ENCODE peak calls at places on chromosomes 6 and 20, in eight cellular contexts. X is left ventricle myocardium inferior; F is astrocyte of the cerebellum; Z is stimulated activated CD4-positive, alpha-beta T cell treated with anti-CD3 and anti-CD28 coated beads, Interleukin-1b, Interleukin-23, amount 100 ng/mL, for 4 hours; J is epithelial cell of prostate; M is heart left ventricle; C is activated T-cell treated with anti-CD3 and anti-CD28 coated beads, Interleukin-2, amount 50 U/mL, for 4 hours; D is MM.1S. K is an unnamed sample.

GRCh38 chr6:121319112-121319553 is 15.1 kb downstream of the TBC1D32 start:
- DNase-seq in X (no peak), F (no peak), Z (no peak), J (no peak), M (no peak), C (no peak), D (peak), K (no peak)

GRCh38 chr20:62638680-62639406 is 3.5 kb upstream of the SLCO4A1 start:
- DNase-seq in X (no peak), F (no peak), Z (no peak), J (no peak), M (no peak), C (no peak), D (no peak), K (no peak)

GRCh38 chr20:15742076-15742475 is 831.2 kb downstream of the KIF16B start:
- DNase-seq in X (no peak), F (no peak), Z (no peak), J (no peak), M (no peak), C (no peak), D (no peak), K (no peak)

GRCh38 chr20:57619053-57619831 is 984 bp downstream of the ZBP1 start:
- DNase-seq in X (peak), F (no peak), Z (no peak), J (no peak), M (peak), C (no peak), D (peak), K (no peak)

GRCh38 chr6:157244175-157244574 is 79.1 kb downstream of the TMEM242 start:
- DNase-seq in X (no peak), F (no peak), Z (no peak), J (no peak), M (no peak), C (no peak), D (no peak), K (no peak)

GRCh38 chr6:133441491-133441890 is 200.3 kb downstream of the EYA4 start:
- DNase-seq in X (no peak), F (no peak), Z (no peak), J (peak), M (no peak), C (no peak), D (no peak), K (no peak)

GRCh38 chr20:47493954-47494293 is 7.8 kb upstream of the NCOA3 start:
- DNase-seq in X (no peak), F (no peak), Z (no peak), J (peak), M (no peak), C (no peak), D (no peak), K (peak)

GRCh38 chr6:87641065-87641692 is 51.2 kb downstream of the ORC3 start:
- DNase-seq in X (no peak), F (no peak), Z (no peak), J (no peak), M (no peak), C (no peak), D (no peak), K (no peak)

GRCh38 chr20:46770330-46771194 is 61.1 kb downstream of the SLC2A10 start:
- DNase-seq in X (no peak), F (no peak), Z (no peak), J (no peak), M (no peak), C (no peak), D (no peak), K (no peak)

GRCh38 chr6:37693546-37694250 is 4.0 kb downstream of the MDGA1 start:
- DNase-seq in X (no peak), F (no peak), Z (no peak), J (no peak), M (no peak), C (no peak), D (no peak), K (no peak)

GRCh38 chr6:99467509-99468106 is 42.5 kb upstream of the PNISR start:
- DNase-seq in X (no peak), F (no peak), Z (no peak), J (no peak), M (no peak), C (no peak), D (no peak), K (no peak)

GRCh38 chr6:21033095-21033494 is 498.8 kb downstream of the CDKAL1 start:
- DNase-seq in X (no peak), F (no peak), Z (no peak), J (no peak), M (no peak), C (no peak), D (no peak), K (no peak)

GRCh38 chr6:47335456-47335855 is 25.8 kb upstream of the TNFRSF21 start:
- DNase-seq in X (no peak), F (no peak), Z (no peak), J (no peak), M (no peak), C (no peak), D (peak), K (no peak)

GRCh38 chr20:5652626-5653573 is 97.3 kb upstream of the SHLD1 start:
- DNase-seq in X (no peak), F (no peak), Z (no peak), J (peak), M (no peak), C (no peak), D (no peak), K (no peak)

GRCh38 chr6:105949939-105950582 is 136.1 kb upstream of the PRDM1 start:
- DNase-seq in X (no peak), F (no peak), Z (no peak), J (no peak), M (no peak), C (no peak), D (no peak), K (no peak)